ENCODE peak calls at places on chromosomes 12 and 14, in six cellular contexts. One of them, this sample, is unnamed.

GRCh38 chr12:7060353-7060954 is at the start of gene C1S:
- DNase-seq in mesenchymal stem cell: peak; percentile 99
- DNase-seq in neuronal stem cell: no peak
- DNase-seq in H1: peak; percentile 63
- DNase-seq in IMR-90: peak; percentile 99
- DNase-seq in mesendoderm: peak; percentile 94
- DNase-seq in this sample: peak; percentile 75

GRCh38 chr14:77559381-77559780 is 57.1 kb downstream of the SPTLC2 start:
- DNase-seq in H1: no peak
- DNase-seq in IMR-90: no peak
- DNase-seq in neuronal stem cell: no peak
- DNase-seq in mesenchymal stem cell: no peak
- DNase-seq in mesendoderm: no peak
- DNase-seq in this sample: no peak

GRCh38 chr14:22418631-22419030 is 170.4 kb downstream of the DAD1 start:
- DNase-seq in IMR-90: no peak
- DNase-seq in neuronal stem cell: no peak
- DNase-seq in mesenchymal stem cell: no peak
- DNase-seq in mesendoderm: peak; percentile 37
- DNase-seq in H1: no peak
- DNase-seq in this sample: no peak

GRCh38 chr14:96105921-96106441 is 66.8 kb downstream of the C14orf132 start:
- DNase-seq in neuronal stem cell: no peak
- DNase-seq in mesenchymal stem cell: no peak
- DNase-seq in IMR-90: no peak
- DNase-seq in H1: no peak
- DNase-seq in mesendoderm: no peak
- DNase-seq in this sample: peak; percentile 91

GRCh38 chr12:116123511-116124258 is 153.8 kb downstream of the MED13L start:
- DNase-seq in IMR-90: peak; percentile 66
- DNase-seq in neuronal stem cell: peak; percentile 71
- DNase-seq in mesenchymal stem cell: peak; percentile 78
- DNase-seq in H1: no peak
- DNase-seq in mesendoderm: peak; percentile 65
- DNase-seq in this sample: peak; percentile 80

GRCh38 chr14:55581011-55581806 is 1.2 kb downstream of the KTN1 start:
- DNase-seq in neuronal stem cell: no peak
- DNase-seq in mesenchymal stem cell: peak; percentile 58
- DNase-seq in IMR-90: no peak
- DNase-seq in mesendoderm: peak; percentile 76
- DNase-seq in H1: peak; percentile 77
- DNase-seq in this sample: peak; percentile 94

GRCh38 chr12:113325938-113326337 is 9.0 kb downstream of the SLC8B1 start:
- DNase-seq in neuronal stem cell: no peak
- DNase-seq in H1: no peak
- DNase-seq in mesenchymal stem cell: peak; percentile 24
- DNase-seq in IMR-90: peak; percentile 75
- DNase-seq in mesendoderm: no peak
- DNase-seq in this sample: no peak

GRCh38 chr12:30779178-30779577 is 24.4 kb upstream of the CAPRIN2 start:
- DNase-seq in IMR-90: no peak
- DNase-seq in H1: no peak
- DNase-seq in mesendoderm: no peak
- DNase-seq in neuronal stem cell: no peak
- DNase-seq in mesenchymal stem cell: no peak
- DNase-seq in this sample: no peak

GRCh38 chr12:25713264-25713663 is 160.2 kb upstream of the LMNTD1 start:
- DNase-seq in mesendoderm: no peak
- DNase-seq in H1: no peak
- DNase-seq in mesenchymal stem cell: no peak
- DNase-seq in neuronal stem cell: no peak
- DNase-seq in IMR-90: no peak
- DNase-seq in this sample: no peak

GRCh38 chr14:103552011-103552797 is 10.3 kb downstream of the BAG5 start:
- DNase-seq in mesendoderm: no peak
- DNase-seq in H1: no peak
- DNase-seq in IMR-90: peak; percentile 49
- DNase-seq in neuronal stem cell: no peak
- DNase-seq in mesenchymal stem cell: no peak
- DNase-seq in this sample: peak; percentile 30

GRCh38 chr14:28754209-28754985 is 12.2 kb upstream of the FOXG1 start:
- DNase-seq in H1: no peak
- DNase-seq in IMR-90: peak; percentile 48
- DNase-seq in neuronal stem cell: no peak
- DNase-seq in mesenchymal stem cell: peak; percentile 52
- DNase-seq in mesendoderm: peak; percentile 65
- DNase-seq in this sample: peak; percentile 20

GRCh38 chr14:44940944-44941343 is 20.8 kb downstream of the KLHL28 start:
- DNase-seq in mesenchymal stem cell: no peak
- DNase-seq in mesendoderm: no peak
- DNase-seq in H1: no peak
- DNase-seq in neuronal stem cell: no peak
- DNase-seq in IMR-90: no peak
- DNase-seq in this sample: no peak

GRCh38 chr14:44945264-44945663 is 16.5 kb downstream of the KLHL28 start:
- DNase-seq in neuronal stem cell: no peak
- DNase-seq in H1: no peak
- DNase-seq in IMR-90: peak; percentile 88
- DNase-seq in mesendoderm: no peak
- DNase-seq in mesenchymal stem cell: no peak
- DNase-seq in this sample: peak; percentile 8

GRCh38 chr14:44944107-44944506 is 17.6 kb downstream of the KLHL28 start:
- DNase-seq in mesenchymal stem cell: no peak
- DNase-seq in neuronal stem cell: no peak
- DNase-seq in IMR-90: no peak
- DNase-seq in mesendoderm: no peak
- DNase-seq in H1: no peak
- DNase-seq in this sample: no peak

GRCh38 chr14:44941591-44941990 is 20.2 kb downstream of the KLHL28 start:
- DNase-seq in mesendoderm: no peak
- DNase-seq in mesenchymal stem cell: no peak
- DNase-seq in IMR-90: no peak
- DNase-seq in H1: no peak
- DNase-seq in neuronal stem cell: no peak
- DNase-seq in this sample: peak; percentile 50

DNA sequence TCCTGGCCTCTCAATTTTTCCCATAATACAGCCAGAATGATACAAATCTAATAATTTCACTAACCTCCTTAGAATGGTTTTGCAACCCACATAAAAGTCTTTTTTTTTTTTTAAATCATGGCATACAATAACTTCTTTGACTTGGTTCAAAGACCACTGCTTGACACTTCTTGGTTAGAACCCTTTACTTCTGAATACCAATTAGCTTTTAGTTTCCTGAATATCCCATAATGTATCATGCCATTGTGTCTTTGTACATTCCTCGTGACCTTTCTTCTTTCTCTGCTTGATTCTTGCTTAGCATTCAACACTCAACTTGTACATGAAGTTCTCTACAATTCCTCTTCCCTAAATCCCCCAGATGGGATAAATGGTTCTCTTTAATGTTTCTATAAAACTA is 19.3 kb downstream of the KLHL28 start:
- DNase-seq in H1: no peak
- DNase-seq in mesenchymal stem cell: no peak
- DNase-seq in mesendoderm: no peak
- DNase-seq in IMR-90: no peak
- DNase-seq in neuronal stem cell: no peak
- DNase-seq in this sample: no peak
- H3K36me3 ChIP-seq in H1: no peaks in the 10 kb centered on the region
- H3K36me3 ChIP-seq in mesenchymal stem cell: peaks cover 67% of the 10 kb centered on the region
- H3K36me3 ChIP-seq in mesendoderm: peaks cover 1% of the 10 kb centered on the region
- H3K36me3 ChIP-seq in IMR-90: peaks cover 20% of the 10 kb centered on the region
- H3K36me3 ChIP-seq in neuronal stem cell: peaks cover 4% of the 10 kb centered on the region
- H3K36me3 ChIP-seq in this sample: peaks cover 16% of the 10 kb centered on the region

DNA sequence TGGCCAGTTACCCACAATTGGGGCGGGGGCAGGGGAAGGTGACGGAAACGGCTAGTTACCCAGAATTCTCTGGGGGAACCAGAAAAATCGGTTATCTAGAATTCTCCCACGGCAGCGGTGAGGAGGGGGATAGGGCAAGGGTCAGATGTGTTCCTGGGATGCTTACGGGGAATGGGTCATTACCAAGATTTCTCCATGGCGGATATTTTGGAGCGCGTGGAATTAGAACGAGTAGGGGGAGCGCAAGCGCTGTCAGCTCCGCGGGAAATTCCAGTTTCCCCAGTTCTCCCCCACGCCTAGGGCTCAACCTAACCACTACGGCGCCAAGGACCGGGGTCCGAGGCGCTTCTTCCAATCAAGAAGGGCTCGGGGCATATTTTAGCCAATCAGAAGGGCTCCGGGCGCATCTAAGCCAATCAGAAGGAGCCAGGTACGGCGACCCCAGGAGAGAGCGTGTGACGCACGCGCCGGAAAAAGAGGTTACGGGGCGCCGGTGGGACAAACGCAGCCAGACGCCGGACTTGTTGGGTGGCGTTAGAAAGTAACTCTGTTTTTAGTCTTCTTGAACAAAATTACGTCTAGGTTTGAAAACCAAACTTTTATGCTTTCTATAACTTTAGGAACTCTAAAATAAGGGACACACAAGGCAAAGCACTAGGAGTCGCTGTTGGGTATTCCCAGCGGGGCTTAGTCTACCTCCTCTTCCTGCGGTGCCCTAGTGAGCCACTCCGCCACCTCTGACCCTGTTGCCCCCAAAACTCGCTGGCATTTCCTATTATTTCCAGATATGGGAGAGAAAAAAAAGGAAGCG is at the start of gene PAN2:
- DNase-seq in IMR-90: peak; percentile 97
- DNase-seq in mesenchymal stem cell: peak; percentile 97
- DNase-seq in mesendoderm: peak; percentile 99
- DNase-seq in H1: peak; percentile 92
- DNase-seq in neuronal stem cell: peak; percentile 91
- DNase-seq in this sample: peak; percentile 92
- H2BK5ac ChIP-seq in IMR-90: peak within 1 kb of the TSS; percentile 81
- H2BK5ac ChIP-seq in mesenchymal stem cell: peak within 1 kb of the TSS; percentile 67
- H2BK5ac ChIP-seq in mesendoderm: peak within 1 kb of the TSS; percentile 53
- H2BK5ac ChIP-seq in H1: peak within 1 kb of the TSS; percentile 78
- H2BK5ac ChIP-seq in neuronal stem cell: no peak within 1 kb of the TSS
- H2BK5ac ChIP-seq in this sample: peak within 1 kb of the TSS; percentile 23

DNA sequence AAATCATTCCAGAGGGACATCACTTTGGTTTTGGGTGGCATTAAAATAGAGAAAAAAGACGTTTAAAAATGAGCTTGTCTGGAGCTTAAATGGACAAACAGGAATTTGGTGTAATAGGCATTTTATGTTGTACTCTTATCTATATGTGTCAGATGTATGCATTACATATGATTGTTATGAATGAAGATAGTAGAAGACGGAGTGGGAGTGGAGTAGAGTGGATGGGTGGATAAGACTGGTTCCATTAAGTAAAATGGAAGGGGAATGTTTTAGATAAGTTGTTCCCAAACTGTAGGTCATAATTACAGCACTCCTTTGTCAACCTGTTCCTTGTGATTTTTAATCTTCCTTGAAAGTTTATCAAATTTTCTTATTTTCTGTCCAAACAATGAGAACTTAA is 1.9 kb downstream of the CCDC91 start:
- DNase-seq in H1: no peak
- DNase-seq in IMR-90: no peak
- DNase-seq in mesendoderm: no peak
- DNase-seq in neuronal stem cell: no peak
- DNase-seq in mesenchymal stem cell: no peak
- DNase-seq in this sample: no peak
- H3K4me2 ChIP-seq in H1: no peak overlapping the region
- H3K4me2 ChIP-seq in IMR-90: no peak overlapping the region
- H3K4me2 ChIP-seq in mesendoderm: no peak overlapping the region
- H3K4me2 ChIP-seq in neuronal stem cell: no peak overlapping the region
- H3K4me2 ChIP-seq in mesenchymal stem cell: no peak overlapping the region
- H3K4me2 ChIP-seq in this sample: no peak overlapping the region

GRCh38 chr12:11758838-11759509 is 109.5 kb downstream of the ETV6 start:
- DNase-seq in H1: no peak
- DNase-seq in mesendoderm: no peak
- DNase-seq in IMR-90: peak; percentile 47
- DNase-seq in mesenchymal stem cell: peak; percentile 76
- DNase-seq in neuronal stem cell: no peak
- DNase-seq in this sample: no peak

GRCh38 chr12:11758087-11758837 is 108.8 kb downstream of the ETV6 start:
- DNase-seq in IMR-90: no peak
- DNase-seq in mesenchymal stem cell: no peak
- DNase-seq in H1: no peak
- DNase-seq in mesendoderm: no peak
- DNase-seq in neuronal stem cell: peak; percentile 9
- DNase-seq in this sample: no peak

GRCh38 chr12:11761869-11762567 is 112.5 kb downstream of the ETV6 start:
- DNase-seq in H1: no peak
- DNase-seq in IMR-90: no peak
- DNase-seq in neuronal stem cell: no peak
- DNase-seq in mesendoderm: no peak
- DNase-seq in mesenchymal stem cell: no peak
- DNase-seq in this sample: no peak

GRCh38 chr12:11757531-11757930 is 108.1 kb downstream of the ETV6 start:
- DNase-seq in mesenchymal stem cell: no peak
- DNase-seq in mesendoderm: no peak
- DNase-seq in H1: no peak
- DNase-seq in IMR-90: no peak
- DNase-seq in neuronal stem cell: no peak
- DNase-seq in this sample: no peak

DNA sequence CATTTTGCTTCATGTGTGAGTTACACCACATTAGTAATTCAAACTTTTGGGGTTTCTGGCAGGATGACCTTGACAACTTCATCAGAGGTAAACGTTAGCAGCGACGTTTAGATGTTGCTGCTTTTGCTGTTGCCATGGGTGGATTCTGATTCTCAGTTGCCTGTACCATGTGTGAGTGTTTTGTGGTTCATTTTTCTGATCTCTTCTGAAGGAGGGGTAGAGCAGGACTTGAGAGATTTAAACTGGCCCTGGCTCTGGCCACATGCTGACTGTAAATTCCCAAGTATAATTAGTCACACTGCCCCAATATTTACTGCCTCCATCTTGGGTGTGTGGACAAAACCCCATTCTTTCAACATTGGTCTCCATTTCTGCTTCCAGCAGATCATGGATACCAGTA is 110.4 kb downstream of the ETV6 start:
- DNase-seq in mesenchymal stem cell: no peak
- DNase-seq in neuronal stem cell: no peak
- DNase-seq in H1: no peak
- DNase-seq in IMR-90: no peak
- DNase-seq in mesendoderm: no peak
- DNase-seq in this sample: no peak
- H3K36me3 ChIP-seq in mesenchymal stem cell: peaks cover 12% of the 10 kb centered on the region
- H3K36me3 ChIP-seq in neuronal stem cell: no peaks in the 10 kb centered on the region
- H3K36me3 ChIP-seq in H1: no peaks in the 10 kb centered on the region
- H3K36me3 ChIP-seq in IMR-90: peaks cover 5% of the 10 kb centered on the region
- H3K36me3 ChIP-seq in mesendoderm: no peaks in the 10 kb centered on the region
- H3K36me3 ChIP-seq in this sample: peaks cover 3% of the 10 kb centered on the region